ENCODE peak calls at places on chromosome 4, in ten cellular contexts. One of them, this sample, is unnamed.

GRCh38 chr4:99300934-99301333 is 10.1 kb upstream of the ADH1A start:
- DNase-seq in AG04450: peak; percentile 95
- DNase-seq in CD8-positive, alpha-beta T cell: no peak
- DNase-seq in ascending aorta: peak; percentile 93
- DNase-seq in tibial artery: peak; percentile 93
- DNase-seq in Peyer's patch: no peak
- DNase-seq in adrenal gland: peak; percentile 68
- DNase-seq in CD4-positive, alpha-beta memory T cell: no peak
- DNase-seq in left ventricle myocardium inferior: peak; percentile 77
- DNase-seq in Panc1: no peak
- DNase-seq in this sample: no peak

GRCh38 chr4:113646456-113646809 is 115.1 kb downstream of the CAMK2D start:
- DNase-seq in tibial artery: no peak
- DNase-seq in ascending aorta: no peak
- DNase-seq in CD8-positive, alpha-beta T cell: no peak
- DNase-seq in CD4-positive, alpha-beta memory T cell: no peak
- DNase-seq in left ventricle myocardium inferior: no peak
- DNase-seq in AG04450: no peak
- DNase-seq in Peyer's patch: peak; percentile 56
- DNase-seq in adrenal gland: no peak
- DNase-seq in Panc1: no peak
- DNase-seq in this sample: no peak

GRCh38 chr4:132710971-132711370 is 438.1 kb upstream of the PCDH10 start:
- DNase-seq in left ventricle myocardium inferior: no peak
- DNase-seq in adrenal gland: no peak
- DNase-seq in CD8-positive, alpha-beta T cell: no peak
- DNase-seq in tibial artery: no peak
- DNase-seq in CD4-positive, alpha-beta memory T cell: no peak
- DNase-seq in AG04450: no peak
- DNase-seq in Peyer's patch: no peak
- DNase-seq in Panc1: no peak
- DNase-seq in ascending aorta: no peak
- DNase-seq in this sample: no peak

GRCh38 chr4:152990471-152991131 is 54.5 kb downstream of the FHDC1 start:
- DNase-seq in left ventricle myocardium inferior: no peak
- DNase-seq in Peyer's patch: no peak
- DNase-seq in CD4-positive, alpha-beta memory T cell: no peak
- DNase-seq in AG04450: no peak
- DNase-seq in CD8-positive, alpha-beta T cell: no peak
- DNase-seq in tibial artery: no peak
- DNase-seq in adrenal gland: no peak
- DNase-seq in Panc1: no peak
- DNase-seq in ascending aorta: no peak
- DNase-seq in this sample: no peak

GRCh38 chr4:30716158-30716557 is 4.0 kb upstream of the PCDH7 start:
- DNase-seq in AG04450: no peak
- DNase-seq in Peyer's patch: no peak
- DNase-seq in left ventricle myocardium inferior: no peak
- DNase-seq in adrenal gland: no peak
- DNase-seq in ascending aorta: no peak
- DNase-seq in CD4-positive, alpha-beta memory T cell: no peak
- DNase-seq in tibial artery: no peak
- DNase-seq in CD8-positive, alpha-beta T cell: no peak
- DNase-seq in Panc1: no peak
- DNase-seq in this sample: no peak

GRCh38 chr4:38805530-38806145 is 1.0 kb upstream of the TLR1 start:
- DNase-seq in CD4-positive, alpha-beta memory T cell: no peak
- DNase-seq in tibial artery: no peak
- DNase-seq in AG04450: no peak
- DNase-seq in CD8-positive, alpha-beta T cell: peak; percentile 16
- DNase-seq in Peyer's patch: no peak
- DNase-seq in left ventricle myocardium inferior: peak; percentile 17
- DNase-seq in adrenal gland: peak; percentile 31
- DNase-seq in Panc1: no peak
- DNase-seq in ascending aorta: no peak
- DNase-seq in this sample: no peak

GRCh38 chr4:155657985-155658384 is 8.7 kb upstream of the GUCY1A1 start:
- DNase-seq in tibial artery: no peak
- DNase-seq in Peyer's patch: no peak
- DNase-seq in Panc1: no peak
- DNase-seq in CD8-positive, alpha-beta T cell: no peak
- DNase-seq in left ventricle myocardium inferior: no peak
- DNase-seq in CD4-positive, alpha-beta memory T cell: no peak
- DNase-seq in AG04450: no peak
- DNase-seq in ascending aorta: no peak
- DNase-seq in adrenal gland: no peak
- DNase-seq in this sample: no peak

GRCh38 chr4:156968479-156968984 is 3.1 kb downstream of the PDGFC start:
- DNase-seq in tibial artery: peak; percentile 79
- DNase-seq in AG04450: no peak
- DNase-seq in Panc1: no peak
- DNase-seq in left ventricle myocardium inferior: peak; percentile 36
- DNase-seq in adrenal gland: peak; percentile 71
- DNase-seq in Peyer's patch: no peak
- DNase-seq in CD4-positive, alpha-beta memory T cell: no peak
- DNase-seq in ascending aorta: peak; percentile 85
- DNase-seq in CD8-positive, alpha-beta T cell: no peak
- DNase-seq in this sample: no peak

GRCh38 chr4:5371415-5372190 is 320.3 kb downstream of the STK32B start:
- DNase-seq in AG04450: peak; percentile 21
- DNase-seq in tibial artery: no peak
- DNase-seq in left ventricle myocardium inferior: no peak
- DNase-seq in ascending aorta: peak; percentile 52
- DNase-seq in Peyer's patch: no peak
- DNase-seq in adrenal gland: no peak
- DNase-seq in CD4-positive, alpha-beta memory T cell: no peak
- DNase-seq in Panc1: no peak
- DNase-seq in CD8-positive, alpha-beta T cell: no peak
- DNase-seq in this sample: no peak

GRCh38 chr4:101345596-101346311 is 1.6 kb downstream of the PPP3CA start:
- DNase-seq in ascending aorta: peak; percentile 84
- DNase-seq in CD8-positive, alpha-beta T cell: peak; percentile 54
- DNase-seq in tibial artery: peak; percentile 87
- DNase-seq in left ventricle myocardium inferior: peak; percentile 74
- DNase-seq in AG04450: no peak
- DNase-seq in CD4-positive, alpha-beta memory T cell: peak; percentile 62
- DNase-seq in adrenal gland: peak; percentile 59
- DNase-seq in Panc1: no peak
- DNase-seq in Peyer's patch: peak; percentile 66
- DNase-seq in this sample: peak; percentile 35

GRCh38 chr4:54473077-54473545 is 184.6 kb upstream of the KIT start:
- DNase-seq in ascending aorta: no peak
- DNase-seq in AG04450: no peak
- DNase-seq in CD4-positive, alpha-beta memory T cell: no peak
- DNase-seq in Panc1: no peak
- DNase-seq in tibial artery: no peak
- DNase-seq in Peyer's patch: no peak
- DNase-seq in adrenal gland: no peak
- DNase-seq in left ventricle myocardium inferior: no peak
- DNase-seq in CD8-positive, alpha-beta T cell: no peak
- DNase-seq in this sample: no peak

GRCh38 chr4:126047114-126047513 is 732.4 kb downstream of the FAT4 start:
- DNase-seq in tibial artery: no peak
- DNase-seq in CD4-positive, alpha-beta memory T cell: no peak
- DNase-seq in ascending aorta: no peak
- DNase-seq in CD8-positive, alpha-beta T cell: no peak
- DNase-seq in left ventricle myocardium inferior: no peak
- DNase-seq in Panc1: no peak
- DNase-seq in adrenal gland: no peak
- DNase-seq in Peyer's patch: no peak
- DNase-seq in AG04450: no peak
- DNase-seq in this sample: no peak

GRCh38 chr4:5918331-5919030 is 25.6 kb upstream of the CRMP1 start:
- DNase-seq in left ventricle myocardium inferior: no peak
- DNase-seq in Panc1: no peak
- DNase-seq in CD8-positive, alpha-beta T cell: no peak
- DNase-seq in Peyer's patch: no peak
- DNase-seq in AG04450: no peak
- DNase-seq in tibial artery: no peak
- DNase-seq in CD4-positive, alpha-beta memory T cell: no peak
- DNase-seq in adrenal gland: no peak
- DNase-seq in ascending aorta: no peak
- DNase-seq in this sample: no peak

GRCh38 chr4:56182356-56182755 is 204.9 kb downstream of the AASDH start:
- DNase-seq in ascending aorta: no peak
- DNase-seq in Peyer's patch: no peak
- DNase-seq in AG04450: no peak
- DNase-seq in CD8-positive, alpha-beta T cell: no peak
- DNase-seq in Panc1: no peak
- DNase-seq in adrenal gland: no peak
- DNase-seq in left ventricle myocardium inferior: no peak
- DNase-seq in CD4-positive, alpha-beta memory T cell: no peak
- DNase-seq in tibial artery: no peak
- DNase-seq in this sample: no peak

GRCh38 chr4:81213671-81214070 is 1.4 kb downstream of the PRKG2 start:
- DNase-seq in tibial artery: no peak
- DNase-seq in CD4-positive, alpha-beta memory T cell: no peak
- DNase-seq in CD8-positive, alpha-beta T cell: no peak
- DNase-seq in adrenal gland: no peak
- DNase-seq in left ventricle myocardium inferior: no peak
- DNase-seq in AG04450: no peak
- DNase-seq in Peyer's patch: no peak
- DNase-seq in ascending aorta: no peak
- DNase-seq in Panc1: no peak
- DNase-seq in this sample: no peak

GRCh38 chr4:81215219-81215892 is at the start of gene PRKG2:
- DNase-seq in CD4-positive, alpha-beta memory T cell: no peak
- DNase-seq in adrenal gland: no peak
- DNase-seq in tibial artery: no peak
- DNase-seq in left ventricle myocardium inferior: no peak
- DNase-seq in ascending aorta: no peak
- DNase-seq in Peyer's patch: peak; percentile 76
- DNase-seq in AG04450: no peak
- DNase-seq in Panc1: no peak
- DNase-seq in CD8-positive, alpha-beta T cell: no peak
- DNase-seq in this sample: no peak

GRCh38 chr4:81214144-81214517 is 891 bp downstream of the PRKG2 start:
- DNase-seq in adrenal gland: no peak
- DNase-seq in Peyer's patch: no peak
- DNase-seq in Panc1: no peak
- DNase-seq in CD4-positive, alpha-beta memory T cell: no peak
- DNase-seq in left ventricle myocardium inferior: no peak
- DNase-seq in CD8-positive, alpha-beta T cell: no peak
- DNase-seq in ascending aorta: no peak
- DNase-seq in tibial artery: no peak
- DNase-seq in AG04450: no peak
- DNase-seq in this sample: no peak

GRCh38 chr4:81215936-81216335 is 914 bp upstream of the PRKG2 start:
- DNase-seq in adrenal gland: no peak
- DNase-seq in left ventricle myocardium inferior: no peak
- DNase-seq in CD8-positive, alpha-beta T cell: no peak
- DNase-seq in ascending aorta: no peak
- DNase-seq in AG04450: no peak
- DNase-seq in CD4-positive, alpha-beta memory T cell: no peak
- DNase-seq in tibial artery: no peak
- DNase-seq in Peyer's patch: no peak
- DNase-seq in Panc1: no peak
- DNase-seq in this sample: no peak

GRCh38 chr4:81214518-81215218 is 354 bp downstream of the PRKG2 start:
- DNase-seq in AG04450: no peak
- DNase-seq in Panc1: no peak
- DNase-seq in adrenal gland: no peak
- DNase-seq in CD4-positive, alpha-beta memory T cell: no peak
- DNase-seq in ascending aorta: no peak
- DNase-seq in left ventricle myocardium inferior: no peak
- DNase-seq in Peyer's patch: peak; percentile 65
- DNase-seq in tibial artery: no peak
- DNase-seq in CD8-positive, alpha-beta T cell: no peak
- DNase-seq in this sample: no peak
- H3K27me3 ChIP-seq in AG04450: peaks cover 6% of the 10 kb centered on the region
- H3K27me3 ChIP-seq in Panc1: peaks cover 2% of the 10 kb centered on the region
- H3K27me3 ChIP-seq in adrenal gland: peaks cover 7% of the 10 kb centered on the region
- H3K27me3 ChIP-seq in CD4-positive, alpha-beta memory T cell: no peaks in the 10 kb centered on the region
- H3K27me3 ChIP-seq in ascending aorta: no peaks in the 10 kb centered on the region
- H3K27me3 ChIP-seq in left ventricle myocardium inferior: peaks cover 81% of the 10 kb centered on the region
- H3K27me3 ChIP-seq in Peyer's patch: no peaks in the 10 kb centered on the region
- H3K27me3 ChIP-seq in tibial artery: no peaks in the 10 kb centered on the region
- H3K27me3 ChIP-seq in CD8-positive, alpha-beta T cell: no peaks in the 10 kb centered on the region
- H3K27me3 ChIP-seq in this sample: peaks cover 27% of the 10 kb centered on the region

GRCh38 chr4:8689741-8690140 is 97.2 kb downstream of the CPZ start:
- DNase-seq in AG04450: no peak
- DNase-seq in Peyer's patch: no peak
- DNase-seq in CD4-positive, alpha-beta memory T cell: no peak
- DNase-seq in tibial artery: peak; percentile 42
- DNase-seq in adrenal gland: no peak
- DNase-seq in left ventricle myocardium inferior: no peak
- DNase-seq in CD8-positive, alpha-beta T cell: no peak
- DNase-seq in ascending aorta: peak; percentile 28
- DNase-seq in Panc1: no peak
- DNase-seq in this sample: no peak
- H3K27me3 ChIP-seq in AG04450: peaks cover 2% of the 10 kb centered on the region
- H3K27me3 ChIP-seq in Peyer's patch: no peaks in the 10 kb centered on the region
- H3K27me3 ChIP-seq in CD4-positive, alpha-beta memory T cell: no peaks in the 10 kb centered on the region
- H3K27me3 ChIP-seq in tibial artery: no peaks in the 10 kb centered on the region
- H3K27me3 ChIP-seq in adrenal gland: peaks cover 15% of the 10 kb centered on the region
- H3K27me3 ChIP-seq in left ventricle myocardium inferior: peaks cover 74% of the 10 kb centered on the region
- H3K27me3 ChIP-seq in CD8-positive, alpha-beta T cell: no peaks in the 10 kb centered on the region
- H3K27me3 ChIP-seq in ascending aorta: no peaks in the 10 kb centered on the region
- H3K27me3 ChIP-seq in Panc1: peaks cover 3% of the 10 kb centered on the region
- H3K27me3 ChIP-seq in this sample: no peaks in the 10 kb centered on the region

DNA sequence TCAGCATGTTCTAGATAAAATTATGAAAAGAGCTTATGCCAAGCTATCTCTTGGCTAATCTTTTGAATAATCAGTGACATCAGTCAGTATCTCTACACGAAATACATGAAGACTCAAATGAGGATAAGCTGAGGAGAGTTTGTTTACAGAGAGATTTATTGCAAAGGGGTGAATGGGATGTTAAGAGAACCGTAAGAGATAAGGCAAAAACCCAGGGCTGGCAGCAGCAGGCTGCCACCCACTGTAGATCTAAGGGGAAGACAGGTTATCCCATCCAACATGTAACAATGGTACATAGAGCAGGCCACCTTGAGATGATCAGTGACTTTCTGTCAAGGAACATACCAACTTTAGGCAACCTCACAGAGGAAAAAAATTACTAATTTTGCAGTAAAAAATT is 432.1 kb upstream of the NR3C2 start:
- DNase-seq in left ventricle myocardium inferior: no peak
- DNase-seq in AG04450: no peak
- DNase-seq in Panc1: no peak
- DNase-seq in Peyer's patch: no peak
- DNase-seq in ascending aorta: no peak
- DNase-seq in CD4-positive, alpha-beta memory T cell: no peak
- DNase-seq in CD8-positive, alpha-beta T cell: no peak
- DNase-seq in adrenal gland: no peak
- DNase-seq in tibial artery: no peak
- DNase-seq in this sample: no peak
- H3K27me3 ChIP-seq in left ventricle myocardium inferior: no peaks in the 10 kb centered on the region
- H3K27me3 ChIP-seq in AG04450: no peaks in the 10 kb centered on the region
- H3K27me3 ChIP-seq in Panc1: no peaks in the 10 kb centered on the region
- H3K27me3 ChIP-seq in Peyer's patch: no peaks in the 10 kb centered on the region
- H3K27me3 ChIP-seq in ascending aorta: no peaks in the 10 kb centered on the region
- H3K27me3 ChIP-seq in CD4-positive, alpha-beta memory T cell: no peaks in the 10 kb centered on the region
- H3K27me3 ChIP-seq in CD8-positive, alpha-beta T cell: no peaks in the 10 kb centered on the region
- H3K27me3 ChIP-seq in adrenal gland: no peaks in the 10 kb centered on the region
- H3K27me3 ChIP-seq in tibial artery: no peaks in the 10 kb centered on the region
- H3K27me3 ChIP-seq in this sample: no peaks in the 10 kb centered on the region

GRCh38 chr4:177987896-177988295 is 545.7 kb upstream of the AGA start:
- DNase-seq in adrenal gland: no peak
- DNase-seq in ascending aorta: no peak
- DNase-seq in CD4-positive, alpha-beta memory T cell: no peak
- DNase-seq in tibial artery: no peak
- DNase-seq in CD8-positive, alpha-beta T cell: no peak
- DNase-seq in left ventricle myocardium inferior: no peak
- DNase-seq in Peyer's patch: no peak
- DNase-seq in Panc1: no peak
- DNase-seq in AG04450: no peak
- DNase-seq in this sample: no peak

GRCh38 chr4:177986236-177986635 is 544.0 kb upstream of the AGA start:
- DNase-seq in CD8-positive, alpha-beta T cell: no peak
- DNase-seq in adrenal gland: no peak
- DNase-seq in ascending aorta: no peak
- DNase-seq in AG04450: no peak
- DNase-seq in CD4-positive, alpha-beta memory T cell: no peak
- DNase-seq in Peyer's patch: no peak
- DNase-seq in Panc1: no peak
- DNase-seq in tibial artery: no peak
- DNase-seq in left ventricle myocardium inferior: no peak
- DNase-seq in this sample: no peak
- H3K27me3 ChIP-seq in CD8-positive, alpha-beta T cell: no peaks in the 10 kb centered on the region
- H3K27me3 ChIP-seq in adrenal gland: no peaks in the 10 kb centered on the region
- H3K27me3 ChIP-seq in ascending aorta: no peaks in the 10 kb centered on the region
- H3K27me3 ChIP-seq in AG04450: no peaks in the 10 kb centered on the region
- H3K27me3 ChIP-seq in CD4-positive, alpha-beta memory T cell: no peaks in the 10 kb centered on the region
- H3K27me3 ChIP-seq in Peyer's patch: no peaks in the 10 kb centered on the region
- H3K27me3 ChIP-seq in Panc1: no peaks in the 10 kb centered on the region
- H3K27me3 ChIP-seq in tibial artery: no peaks in the 10 kb centered on the region
- H3K27me3 ChIP-seq in left ventricle myocardium inferior: no peaks in the 10 kb centered on the region
- H3K27me3 ChIP-seq in this sample: no peaks in the 10 kb centered on the region

This sample was measured in CD4-positive, alpha-beta T cell.